ENCODE peak calls at places on chromosome 2, in six cellular contexts. B is body of pancreas; W is cardiac muscle cell; Q is CD8-positive, alpha-beta T cell; F is AG10803; U is fibroblast of pulmonary artery. D is an unnamed sample.
A peak's percentile ranks its signal among the peaks of the same experiment; 100 is the strongest.

GRCh38 chr2:239354791-239355136 is 46.1 kb downstream of the HDAC4 start:
- DNase-seq in B (no peak), W (no peak), Q (no peak), F (no peak), U (no peak), D (no peak)

GRCh38 chr2:27095745-27096651 is 9.4 kb downstream of the KHK start:
- DNase-seq in B (peak; percentile 81), W (peak; percentile 63), Q (peak; percentile 41), F (peak; percentile 57), U (peak; percentile 68), D (no peak)

GRCh38 chr2:215843579-215843978 is 169.8 kb downstream of the MREG start:
- DNase-seq in B (no peak), W (no peak), Q (no peak), F (peak; percentile 90), U (peak; percentile 74), D (peak; percentile 55)

GRCh38 chr2:11753886-11754704 is 7.7 kb downstream of the LPIN1 start:
- DNase-seq in B (peak; percentile 35), W (no peak), Q (peak; percentile 76), F (peak; percentile 52), U (peak; percentile 67), D (no peak)

GRCh38 chr2:149606251-149606811 is 18.8 kb upstream of the MMADHC start:
- DNase-seq in B (no peak), W (no peak), Q (no peak), F (peak; percentile 24), U (peak; percentile 71), D (no peak)

GRCh38 chr2:158922610-158923009 is 45.8 kb upstream of the TANC1 start:
- DNase-seq in B (no peak), W (no peak), Q (no peak), F (no peak), U (peak; percentile 9), D (no peak)

GRCh38 chr2:177535968-177536514 is 143.5 kb downstream of the AGPS start:
- DNase-seq in B (no peak), W (no peak), Q (no peak), F (no peak), U (no peak), D (no peak)

GRCh38 chr2:97663962-97664635 is at the start of gene ACTR1B:
- DNase-seq in B (peak; percentile 99), W (peak; percentile 99), Q (peak; percentile 98), F (peak; percentile 97), U (peak; percentile 99), D (peak; percentile 92)

GRCh38 chr2:146850746-146851145 is 994.1 kb upstream of the ACVR2A start:
- DNase-seq in B (no peak), W (peak; percentile 34), Q (no peak), F (no peak), U (no peak), D (no peak)

GRCh38 chr2:239264838-239265651 is 135.8 kb downstream of the HDAC4 start:
- DNase-seq in B (no peak), W (peak; percentile 53), Q (peak; percentile 79), F (peak; percentile 67), U (peak; percentile 68), D (no peak)

GRCh38 chr2:105890856-105891255 is 146.1 kb downstream of the NCK2 start:
- DNase-seq in B (no peak), W (no peak), Q (no peak), F (no peak), U (no peak), D (no peak)

GRCh38 chr2:224222320-224222719 is 179.6 kb downstream of the FAM124B start:
- DNase-seq in B (no peak), W (peak; percentile 19), Q (no peak), F (peak; percentile 43), U (peak; percentile 42), D (no peak)

GRCh38 chr2:166494140-166494544 is at the start of gene SCN7A:
- DNase-seq in B (peak; percentile 52), W (peak; percentile 60), Q (no peak), F (peak; percentile 2), U (peak; percentile 61), D (no peak)

GRCh38 chr2:175557810-175558377 is 376.4 kb upstream of the ATP5MC3 start:
- DNase-seq in B (no peak), W (no peak), Q (no peak), F (no peak), U (no peak), D (no peak)

GRCh38 chr2:233676046-233676445 is 4.3 kb downstream of the UGT1A9 start:
- DNase-seq in B (no peak), W (no peak), Q (no peak), F (no peak), U (no peak), D (no peak)

GRCh38 chr2:217142649-217143266 is 282.9 kb upstream of the TNP1 start:
- DNase-seq in B (peak; percentile 56), W (no peak), Q (no peak), F (no peak), U (peak; percentile 20), D (no peak)

GRCh38 chr2:241609859-241610793 is 26.8 kb downstream of the THAP4 start:
- DNase-seq in B (peak; percentile 90), W (peak; percentile 95), Q (peak; percentile 94), F (peak; percentile 81), U (peak; percentile 82), D (peak; percentile 11)

GRCh38 chr2:199739413-199740110 is 111.4 kb downstream of the FTCDNL1 start:
- DNase-seq in B (peak; percentile 76), W (peak; percentile 82), Q (peak; percentile 41), F (peak; percentile 54), U (peak; percentile 60), D (peak; percentile 27)

GRCh38 chr2:232458661-232459418 is 2.9 kb downstream of the ALPI start:
- DNase-seq in B (no peak), W (no peak), Q (no peak), F (no peak), U (no peak), D (no peak)

GRCh38 chr2:165161510-165161909 is 42.3 kb downstream of the SCN3A start:
- DNase-seq in B (no peak), W (no peak), Q (no peak), F (peak; percentile 19), U (peak; percentile 33), D (peak; percentile 29)

GRCh38 chr2:181466661-181467576 is 9.7 kb downstream of the ITGA4 start:
- DNase-seq in B (peak; percentile 77), W (peak; percentile 65), Q (peak; percentile 80), F (peak; percentile 61), U (peak; percentile 77), D (no peak)

GRCh38 chr2:48844418-48845155 is 89.1 kb upstream of the LHCGR start:
- DNase-seq in B (no peak), W (no peak), Q (no peak), F (peak; percentile 56), U (peak; percentile 42), D (no peak)

GRCh38 chr2:46669996-46670793 is 190.8 kb downstream of the TMEM247 start:
- DNase-seq in B (no peak), W (no peak), Q (no peak), F (peak; percentile 83), U (peak; percentile 64), D (no peak)

GRCh38 chr2:37459095-37459981 is 114.9 kb downstream of the QPCT start:
- DNase-seq in B (no peak), W (no peak), Q (no peak), F (peak; percentile 84), U (peak; percentile 81), D (no peak)

GRCh38 chr2:133817680-133818566 is 249.7 kb upstream of the NCKAP5 start:
- DNase-seq in B (no peak), W (no peak), Q (no peak), F (peak; percentile 95), U (peak; percentile 96), D (peak; percentile 96)

GRCh38 chr2:161134547-161135518 is 25.4 kb upstream of the TANK start:
- DNase-seq in B (peak; percentile 59), W (no peak), Q (no peak), F (peak; percentile 42), U (peak; percentile 37), D (no peak)

GRCh38 chr2:23485261-23485660 is 100.3 kb downstream of the KLHL29 start:
- DNase-seq in B (no peak), W (peak; percentile 43), Q (no peak), F (no peak), U (no peak), D (no peak)

GRCh38 chr2:210477496-210477895 is 937 bp upstream of the LANCL1 start:
- DNase-seq in B (peak; percentile 29), W (peak; percentile 45), Q (no peak), F (peak; percentile 69), U (peak; percentile 68), D (peak; percentile 21)

GRCh38 chr2:75870133-75870532 is 159.4 kb upstream of the GCFC2 start:
- DNase-seq in B (no peak), W (no peak), Q (no peak), F (no peak), U (no peak), D (no peak)

GRCh38 chr2:209624192-209624938 is 147.3 kb upstream of the UNC80 start:
- DNase-seq in B (peak; percentile 58), W (no peak), Q (no peak), F (no peak), U (no peak), D (no peak)

GRCh38 chr2:178152033-178152432 is 39.8 kb downstream of the RBM45 start:
- DNase-seq in B (peak; percentile 15), W (no peak), Q (no peak), F (peak; percentile 25), U (peak; percentile 39), D (no peak)

GRCh38 chr2:20650880-20651730 is at the start of gene HS1BP3:
- DNase-seq in B (peak; percentile 91), W (peak; percentile 91), Q (peak; percentile 88), F (peak; percentile 71), U (peak; percentile 77), D (no peak)

GRCh38 chr2:100870652-100871531 is 51.0 kb downstream of the NPAS2 start:
- DNase-seq in B (no peak), W (no peak), Q (no peak), F (no peak), U (no peak), D (no peak)
- TF ChIP-seq CTCF in B (no peak), W (peak; percentile 22), Q (no peak), F (peak; percentile 20), U (peak; percentile 24), D (peak; percentile 21)

GRCh38 chr2:85772841-85773491 is 19.2 kb downstream of the ATOH8 start:
- DNase-seq in B (no peak), W (no peak), Q (no peak), F (no peak), U (no peak), D (no peak)
- H3K4me3 ChIP-seq in B (no peak overlapping the region), W (no peak overlapping the region), Q (no peak overlapping the region), F (peak overlapping the region; percentile 46), U (peak overlapping the region; percentile 43), D (peak overlapping the region; percentile 10)

DNA sequence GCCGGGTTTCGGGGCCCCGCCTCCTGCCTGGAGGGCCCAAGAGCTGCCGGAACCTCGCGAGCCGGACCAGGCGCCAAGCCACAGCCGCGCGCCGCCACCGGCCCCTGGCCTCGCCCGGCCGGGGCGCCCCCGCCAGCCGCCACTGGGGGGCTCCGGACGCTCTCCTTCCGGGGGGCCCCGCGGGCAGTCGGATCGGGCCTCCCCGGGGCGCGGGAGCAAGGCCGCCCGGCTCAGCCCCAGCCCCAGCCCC is 17.4 kb upstream of the HAAO start:
- DNase-seq in B (peak; percentile 86), W (peak; percentile 88), Q (no peak), F (peak; percentile 83), U (peak; percentile 84), D (no peak)
- TF ChIP-seq CTCF in B (no peak), W (no peak), Q (no peak), F (no peak), U (no peak), D (peak; percentile 2)

DNA sequence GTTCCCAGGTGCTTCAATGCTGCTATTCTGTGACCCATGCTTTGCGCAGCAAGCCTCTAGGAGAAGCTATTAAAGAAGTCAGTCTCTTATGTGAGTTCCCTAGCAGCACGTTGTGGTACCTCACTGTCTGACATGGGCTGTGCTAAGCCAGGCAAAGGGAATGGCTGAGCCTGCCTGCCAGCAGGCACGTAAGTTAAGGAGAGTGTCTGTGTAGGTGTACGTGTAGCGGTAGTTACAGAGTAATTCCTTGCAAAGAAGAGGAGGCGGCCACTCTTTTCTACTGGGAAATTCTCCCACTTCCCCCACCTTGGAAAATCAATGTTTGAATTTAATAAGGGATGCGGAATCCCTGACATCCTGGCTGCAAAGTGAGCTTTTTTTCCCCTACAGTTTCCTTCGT is 123.5 kb upstream of the LYPD1 start:
- DNase-seq in B (no peak), W (no peak), Q (no peak), F (no peak), U (no peak), D (no peak)
- H3K4me3 ChIP-seq in B (no peak overlapping the region), W (no peak overlapping the region), Q (no peak overlapping the region), F (no peak overlapping the region), U (no peak overlapping the region), D (no peak overlapping the region)